ENCODE peak calls at places on chromosomes 2 and 18, in seven cellular contexts. One of them, this sample, is unnamed.

GRCh38 chr2:45199973-45200372 is 190.7 kb upstream of the SIX2 start:
- DNase-seq in KG1: no peak
- DNase-seq in activated T-helper 1 cell treated with anti-CD3 and anti-CD28 coated beads, Interleukin-12 subunit alpha, Interleukin-12 subunit beta, Interleukin-2, Interleukin-4 antibody, amounts not matched to agents 30 ng/mL and 10 ng/mL and 1 ng/mL, durations not matched to agents 14 hours and 24 hours and 36 hours: no peak
- DNase-seq in LoVo: no peak
- DNase-seq in endodermal cell: no peak
- DNase-seq in ACHN: no peak
- DNase-seq in NCI-H1417: no peak
- DNase-seq in this sample: no peak

GRCh38 chr2:170711196-170711773 is 3.9 kb upstream of the SP5 start:
- DNase-seq in LoVo: no peak
- DNase-seq in activated T-helper 1 cell treated with anti-CD3 and anti-CD28 coated beads, Interleukin-12 subunit alpha, Interleukin-12 subunit beta, Interleukin-2, Interleukin-4 antibody, amounts not matched to agents 30 ng/mL and 10 ng/mL and 1 ng/mL, durations not matched to agents 14 hours and 24 hours and 36 hours: no peak
- DNase-seq in ACHN: no peak
- DNase-seq in KG1: no peak
- DNase-seq in NCI-H1417: no peak
- DNase-seq in endodermal cell: peak; percentile 67
- DNase-seq in this sample: no peak

GRCh38 chr18:10035306-10035991 is 121.6 kb downstream of the VAPA start:
- DNase-seq in ACHN: peak; percentile 15
- DNase-seq in LoVo: no peak
- DNase-seq in activated T-helper 1 cell treated with anti-CD3 and anti-CD28 coated beads, Interleukin-12 subunit alpha, Interleukin-12 subunit beta, Interleukin-2, Interleukin-4 antibody, amounts not matched to agents 30 ng/mL and 10 ng/mL and 1 ng/mL, durations not matched to agents 14 hours and 24 hours and 36 hours: no peak
- DNase-seq in NCI-H1417: peak; percentile 21
- DNase-seq in endodermal cell: peak; percentile 50
- DNase-seq in KG1: no peak
- DNase-seq in this sample: no peak

GRCh38 chr2:23148342-23148741 is 236.6 kb upstream of the KLHL29 start:
- DNase-seq in endodermal cell: peak; percentile 48
- DNase-seq in LoVo: no peak
- DNase-seq in ACHN: no peak
- DNase-seq in activated T-helper 1 cell treated with anti-CD3 and anti-CD28 coated beads, Interleukin-12 subunit alpha, Interleukin-12 subunit beta, Interleukin-2, Interleukin-4 antibody, amounts not matched to agents 30 ng/mL and 10 ng/mL and 1 ng/mL, durations not matched to agents 14 hours and 24 hours and 36 hours: no peak
- DNase-seq in KG1: no peak
- DNase-seq in NCI-H1417: no peak
- DNase-seq in this sample: no peak

GRCh38 chr2:212180684-212181083 is 357.9 kb downstream of the ERBB4 start:
- DNase-seq in NCI-H1417: no peak
- DNase-seq in LoVo: no peak
- DNase-seq in KG1: no peak
- DNase-seq in endodermal cell: no peak
- DNase-seq in activated T-helper 1 cell treated with anti-CD3 and anti-CD28 coated beads, Interleukin-12 subunit alpha, Interleukin-12 subunit beta, Interleukin-2, Interleukin-4 antibody, amounts not matched to agents 30 ng/mL and 10 ng/mL and 1 ng/mL, durations not matched to agents 14 hours and 24 hours and 36 hours: no peak
- DNase-seq in ACHN: no peak
- DNase-seq in this sample: no peak

GRCh38 chr18:79951545-79952456 is at the start of gene SLC66A2:
- DNase-seq in KG1: peak; percentile 73
- DNase-seq in ACHN: peak; percentile 79
- DNase-seq in LoVo: peak; percentile 85
- DNase-seq in endodermal cell: peak; percentile 96
- DNase-seq in activated T-helper 1 cell treated with anti-CD3 and anti-CD28 coated beads, Interleukin-12 subunit alpha, Interleukin-12 subunit beta, Interleukin-2, Interleukin-4 antibody, amounts not matched to agents 30 ng/mL and 10 ng/mL and 1 ng/mL, durations not matched to agents 14 hours and 24 hours and 36 hours: peak; percentile 89
- DNase-seq in NCI-H1417: peak; percentile 89
- DNase-seq in this sample: peak; percentile 94

GRCh38 chr2:190534310-190535118 is at the start of gene NEMP2:
- DNase-seq in LoVo: peak; percentile 80
- DNase-seq in endodermal cell: peak; percentile 94
- DNase-seq in ACHN: peak; percentile 88
- DNase-seq in activated T-helper 1 cell treated with anti-CD3 and anti-CD28 coated beads, Interleukin-12 subunit alpha, Interleukin-12 subunit beta, Interleukin-2, Interleukin-4 antibody, amounts not matched to agents 30 ng/mL and 10 ng/mL and 1 ng/mL, durations not matched to agents 14 hours and 24 hours and 36 hours: peak; percentile 82
- DNase-seq in NCI-H1417: peak; percentile 78
- DNase-seq in KG1: peak; percentile 69
- DNase-seq in this sample: peak; percentile 85

GRCh38 chr2:54646170-54646927 is 77.1 kb upstream of the EML6 start:
- DNase-seq in NCI-H1417: no peak
- DNase-seq in ACHN: no peak
- DNase-seq in KG1: no peak
- DNase-seq in activated T-helper 1 cell treated with anti-CD3 and anti-CD28 coated beads, Interleukin-12 subunit alpha, Interleukin-12 subunit beta, Interleukin-2, Interleukin-4 antibody, amounts not matched to agents 30 ng/mL and 10 ng/mL and 1 ng/mL, durations not matched to agents 14 hours and 24 hours and 36 hours: no peak
- DNase-seq in LoVo: no peak
- DNase-seq in endodermal cell: peak; percentile 29
- DNase-seq in this sample: no peak

GRCh38 chr2:174635747-174636399 is 38.3 kb upstream of the WIPF1 start:
- DNase-seq in endodermal cell: no peak
- DNase-seq in KG1: no peak
- DNase-seq in activated T-helper 1 cell treated with anti-CD3 and anti-CD28 coated beads, Interleukin-12 subunit alpha, Interleukin-12 subunit beta, Interleukin-2, Interleukin-4 antibody, amounts not matched to agents 30 ng/mL and 10 ng/mL and 1 ng/mL, durations not matched to agents 14 hours and 24 hours and 36 hours: no peak
- DNase-seq in LoVo: no peak
- DNase-seq in NCI-H1417: no peak
- DNase-seq in ACHN: no peak
- DNase-seq in this sample: no peak

GRCh38 chr18:10477121-10477862 is 22.9 kb downstream of the APCDD1 start:
- DNase-seq in endodermal cell: no peak
- DNase-seq in activated T-helper 1 cell treated with anti-CD3 and anti-CD28 coated beads, Interleukin-12 subunit alpha, Interleukin-12 subunit beta, Interleukin-2, Interleukin-4 antibody, amounts not matched to agents 30 ng/mL and 10 ng/mL and 1 ng/mL, durations not matched to agents 14 hours and 24 hours and 36 hours: no peak
- DNase-seq in KG1: no peak
- DNase-seq in LoVo: no peak
- DNase-seq in ACHN: no peak
- DNase-seq in NCI-H1417: no peak
- DNase-seq in this sample: no peak

GRCh38 chr2:147683380-147683779 is 161.4 kb upstream of the ACVR2A start:
- DNase-seq in activated T-helper 1 cell treated with anti-CD3 and anti-CD28 coated beads, Interleukin-12 subunit alpha, Interleukin-12 subunit beta, Interleukin-2, Interleukin-4 antibody, amounts not matched to agents 30 ng/mL and 10 ng/mL and 1 ng/mL, durations not matched to agents 14 hours and 24 hours and 36 hours: no peak
- DNase-seq in ACHN: no peak
- DNase-seq in LoVo: no peak
- DNase-seq in endodermal cell: no peak
- DNase-seq in KG1: no peak
- DNase-seq in NCI-H1417: no peak
- DNase-seq in this sample: no peak

GRCh38 chr2:59032469-59032868 is 791.3 kb upstream of the FANCL start:
- DNase-seq in ACHN: no peak
- DNase-seq in NCI-H1417: peak; percentile 42
- DNase-seq in endodermal cell: no peak
- DNase-seq in LoVo: no peak
- DNase-seq in activated T-helper 1 cell treated with anti-CD3 and anti-CD28 coated beads, Interleukin-12 subunit alpha, Interleukin-12 subunit beta, Interleukin-2, Interleukin-4 antibody, amounts not matched to agents 30 ng/mL and 10 ng/mL and 1 ng/mL, durations not matched to agents 14 hours and 24 hours and 36 hours: no peak
- DNase-seq in KG1: no peak
- DNase-seq in this sample: no peak

This sample was measured in suprapubic skin.